ENCODE peak calls at places on chromosomes 11 and 22, in six cellular contexts. E, D, N, Y, X and R are unnamed samples.

GRCh38 chr11:25855916-25856315 is 476.0 kb upstream of the ANO3 start:
- ATAC-seq in E (no peak), D (no peak), N (no peak), Y (no peak), X (no peak), R (no peak)

GRCh38 chr11:75667831-75668507 is 869 bp downstream of the MAP6 start:
- ATAC-seq in E (peak; percentile 64), D (peak; percentile 52), N (peak; percentile 61), Y (no peak), X (peak; percentile 54), R (peak; percentile 62)

GRCh38 chr11:72669527-72669926 is 4.7 kb downstream of the PDE2A start:
- ATAC-seq in E (no peak), D (no peak), N (no peak), Y (no peak), X (peak; percentile 64), R (no peak)

GRCh38 chr22:36912694-36913430 is 566 bp upstream of the CSF2RB start:
- ATAC-seq in E (no peak), D (no peak), N (peak; percentile 60), Y (no peak), X (no peak), R (peak; percentile 13)

GRCh38 chr22:32325416-32325801 is 32.3 kb upstream of the RFPL3 start:
- ATAC-seq in E (no peak), D (no peak), N (no peak), Y (no peak), X (no peak), R (no peak)

GRCh38 chr22:37023743-37024338 is 4.3 kb downstream of the MPST start:
- ATAC-seq in E (peak; percentile 30), D (no peak), N (no peak), Y (no peak), X (no peak), R (no peak)

GRCh38 chr11:96272542-96273306 is 70.3 kb downstream of the MAML2 start:
- ATAC-seq in E (no peak), D (no peak), N (peak; percentile 38), Y (no peak), X (peak; percentile 61), R (no peak)

GRCh38 chr22:30605449-30606110 is 1.4 kb upstream of the TCN2 start:
- ATAC-seq in E (peak; percentile 41), D (peak; percentile 75), N (peak; percentile 60), Y (peak; percentile 68), X (peak; percentile 60), R (peak; percentile 35)

GRCh38 chr11:330307-330693 is 9.6 kb upstream of the IFITM3 start:
- ATAC-seq in E (no peak), D (no peak), N (no peak), Y (no peak), X (peak; percentile 29), R (no peak)

GRCh38 chr22:37088108-37088605 is 21.4 kb downstream of the TMPRSS6 start:
- ATAC-seq in E (no peak), D (peak; percentile 45), N (no peak), Y (peak; percentile 48), X (peak; percentile 33), R (no peak)

GRCh38 chr22:30265851-30266444 is 703 bp downstream of the OSM start:
- ATAC-seq in E (no peak), D (no peak), N (peak; percentile 63), Y (peak; percentile 66), X (peak; percentile 83), R (no peak)

DNA sequence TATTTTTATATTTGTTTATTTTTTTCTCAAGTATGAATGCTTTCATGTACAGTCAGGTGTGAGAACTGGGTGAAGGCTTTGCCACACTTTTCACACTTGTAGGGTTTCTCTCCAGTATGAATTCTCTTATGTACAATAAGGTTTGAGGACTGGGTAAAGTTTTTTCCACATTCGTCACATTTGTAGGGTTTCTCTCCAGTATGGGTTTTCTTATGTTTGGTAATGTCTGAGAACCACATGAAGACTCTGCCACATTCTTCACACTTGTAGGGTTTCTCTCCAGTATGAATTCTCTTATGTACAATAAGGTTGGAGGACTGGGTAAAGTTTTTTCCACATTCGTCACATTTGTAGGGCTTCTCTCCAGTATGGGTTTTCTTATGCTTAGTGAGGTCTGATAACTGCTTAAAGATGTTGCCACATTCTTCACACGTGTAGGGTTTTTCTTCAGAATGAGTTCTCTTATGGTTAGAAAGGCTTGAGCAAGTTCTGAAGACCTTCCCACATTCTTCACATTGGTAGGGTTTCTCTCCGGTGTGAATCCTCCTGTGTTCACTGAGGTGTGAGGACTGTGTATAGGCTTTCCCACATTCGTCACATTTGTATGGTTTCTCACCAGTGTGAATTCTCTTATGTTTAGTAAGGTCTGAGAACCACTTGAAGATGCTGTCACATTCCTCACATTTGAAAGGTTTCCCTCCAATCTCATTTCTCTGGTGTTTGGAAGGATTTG is 19.7 kb downstream of the ZNF195 start:
- ATAC-seq in E (no peak), D (no peak), N (no peak), Y (peak; percentile 64), X (no peak), R (no peak)
- H3K9me3 ChIP-seq in E (peaks cover 94% of the 10 kb centered on the region), D (peaks cover 98% of the 10 kb centered on the region), N (peaks cover 65% of the 10 kb centered on the region), Y (peaks cover 58% of the 10 kb centered on the region), X (peaks cover 44% of the 10 kb centered on the region), R (peaks cover 3% of the 10 kb centered on the region)

GRCh38 chr22:21569459-21570161 is 2.1 kb downstream of the UBE2L3 start:
- ATAC-seq in E (no peak), D (no peak), N (no peak), Y (no peak), X (peak; percentile 21), R (no peak)
- TF ChIP-seq EP300 in E (no peak), D (no peak), N (no peak), Y (no peak), X (no peak), R (no peak)

GRCh38 chr22:47618180-47618579 is 855.7 kb downstream of the TBC1D22A start:
- ATAC-seq in E (no peak), D (no peak), N (no peak), Y (no peak), X (no peak), R (no peak)

GRCh38 chr22:47615051-47615450 is 852.6 kb downstream of the TBC1D22A start:
- ATAC-seq in E (no peak), D (no peak), N (no peak), Y (no peak), X (no peak), R (no peak)

GRCh38 chr22:47617186-47617585 is 854.7 kb downstream of the TBC1D22A start:
- ATAC-seq in E (no peak), D (no peak), N (no peak), Y (no peak), X (no peak), R (no peak)

GRCh38 chr22:47618611-47619010 is 856.2 kb downstream of the TBC1D22A start:
- ATAC-seq in E (no peak), D (no peak), N (no peak), Y (no peak), X (no peak), R (no peak)

GRCh38 chr22:47616396-47617020 is 854.1 kb downstream of the TBC1D22A start:
- ATAC-seq in E (no peak), D (no peak), N (no peak), Y (no peak), X (no peak), R (no peak)
- H3K9me3 ChIP-seq in E (no peaks in the 10 kb centered on the region), D (no peaks in the 10 kb centered on the region), N (no peaks in the 10 kb centered on the region), Y (no peaks in the 10 kb centered on the region), X (no peaks in the 10 kb centered on the region), R (no peaks in the 10 kb centered on the region)

GRCh38 chr22:47029244-47030001 is 267.0 kb downstream of the TBC1D22A start:
- ATAC-seq in E (no peak), D (no peak), N (no peak), Y (no peak), X (no peak), R (no peak)

GRCh38 chr22:47030881-47031627 is 268.6 kb downstream of the TBC1D22A start:
- ATAC-seq in E (no peak), D (no peak), N (peak; percentile 4), Y (no peak), X (no peak), R (no peak)

GRCh38 chr22:47031628-47031915 is 269.1 kb downstream of the TBC1D22A start:
- ATAC-seq in E (no peak), D (no peak), N (no peak), Y (no peak), X (no peak), R (no peak)

GRCh38 chr22:47032091-47032943 is 269.9 kb downstream of the TBC1D22A start:
- ATAC-seq in E (no peak), D (no peak), N (peak; percentile 61), Y (no peak), X (no peak), R (no peak)

DNA sequence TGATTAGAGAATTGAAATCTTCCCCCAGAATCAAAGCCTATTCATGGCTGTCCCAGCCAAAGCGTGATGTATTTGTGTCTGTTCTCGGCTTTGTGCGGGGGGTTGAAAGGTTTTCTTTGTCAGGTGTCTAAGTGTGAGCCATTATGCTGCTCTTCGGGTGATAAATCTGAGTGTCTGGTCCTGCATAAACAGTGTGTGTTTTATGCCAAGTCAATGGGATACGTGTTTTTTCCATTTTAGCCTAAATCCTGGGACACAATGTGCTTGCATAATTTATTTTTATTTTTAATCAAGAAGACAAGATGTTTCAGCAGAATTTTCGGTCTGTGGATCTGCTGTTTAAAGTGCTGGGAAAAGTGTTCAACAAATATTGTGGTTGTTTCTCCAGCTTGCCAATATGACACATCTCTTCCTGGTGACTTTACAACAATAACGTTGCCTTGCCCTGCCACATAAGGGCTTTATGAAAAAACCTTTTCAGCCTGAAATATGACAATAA is 267.7 kb downstream of the TBC1D22A start:
- ATAC-seq in E (no peak), D (no peak), N (no peak), Y (no peak), X (no peak), R (peak; percentile 26)
- TF ChIP-seq EP300 in E (no peak), D (no peak), N (no peak), Y (no peak), X (no peak), R (no peak)

GRCh38 chr22:48784701-48785503 is 1042.8 kb downstream of the BRD1 start:
- ATAC-seq in E (no peak), D (no peak), N (no peak), Y (no peak), X (no peak), R (no peak)
- H3K9me3 ChIP-seq in E (no peaks in the 10 kb centered on the region), D (no peaks in the 10 kb centered on the region), N (no peaks in the 10 kb centered on the region), Y (no peaks in the 10 kb centered on the region), X (no peaks in the 10 kb centered on the region), R (no peaks in the 10 kb centered on the region)

DNA sequence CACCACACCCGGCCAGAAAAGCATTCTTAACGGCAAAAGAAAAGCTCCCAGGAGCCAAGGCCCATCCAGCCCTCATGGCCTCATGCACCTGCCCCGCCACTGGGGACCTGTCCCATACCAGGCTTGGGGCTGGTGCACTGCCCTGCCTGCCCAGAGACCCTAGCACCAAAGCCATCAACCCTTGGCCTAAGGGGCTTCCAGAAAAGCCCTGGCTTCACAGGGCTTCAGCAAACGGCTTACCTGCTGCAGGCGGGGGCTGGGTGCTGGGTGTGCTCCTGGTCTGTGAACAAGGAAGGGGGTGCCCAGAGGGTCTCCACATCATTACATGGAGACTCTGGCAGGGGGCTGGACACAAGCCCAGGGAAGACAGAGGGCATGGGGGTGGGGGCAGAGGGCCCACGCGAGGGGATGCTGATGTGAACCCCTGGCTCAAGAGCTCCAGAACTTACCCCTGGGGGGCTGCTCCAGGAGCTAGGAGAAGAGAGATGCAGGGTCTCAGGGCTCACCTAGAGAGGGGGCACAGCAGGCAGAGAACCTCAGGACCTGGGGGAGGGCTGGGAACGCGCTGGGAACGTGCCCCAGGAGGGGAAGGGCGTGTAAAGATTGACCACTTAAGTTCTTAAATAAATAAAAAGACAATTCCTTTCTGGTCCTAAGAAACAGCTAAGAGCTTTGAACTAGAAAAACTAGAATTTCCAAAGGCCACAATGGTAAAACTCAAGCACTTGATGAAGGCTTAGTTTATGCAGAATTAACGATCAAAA is 89.3 kb downstream of the CELSR1 start:
- ATAC-seq in E (no peak), D (no peak), N (no peak), Y (no peak), X (no peak), R (no peak)
- TF ChIP-seq EP300 in E (no peak), D (no peak), N (no peak), Y (no peak), X (no peak), R (no peak)